ENCODE peak calls at places on chromosomes 4 and X, in nine cellular contexts. R is myocyte; M is glutamatergic neuron; H is stomach; F is HT1080; L is stimulated activated CD4-positive, alpha-beta T cell treated with anti-CD3 and anti-CD28 coated beads, TNF-alpha, amount 100 ng/mL, for 1 hour; K is uterus; B is activated effector memory CD4-positive, alpha-beta T cell treated with anti-CD3 and anti-CD28 coated beads, Interleukin-2, amount 50 U/mL, for 16 hours; O is hepatocyte. U is an unnamed sample.

GRCh38 chrX:24846551-24847170 is 152.9 kb downstream of the POLA1 start:
- DNase-seq in R (peak; percentile 31), M (no peak), H (no peak), F (no peak), L (no peak), K (peak; percentile 22), B (no peak), O (no peak), U (no peak)

GRCh38 chr4:114734581-114734980 is 136.0 kb downstream of the UGT8 start:
- DNase-seq in R (no peak), M (no peak), H (no peak), F (peak; percentile 4), L (no peak), K (no peak), B (no peak), O (no peak), U (peak; percentile 13)

GRCh38 chr4:183130328-183131155 is 31.5 kb downstream of the WWC2 start:
- DNase-seq in R (no peak), M (no peak), H (peak; percentile 61), F (no peak), L (no peak), K (no peak), B (no peak), O (no peak), U (no peak)

GRCh38 chr4:5081441-5081999 is 30.2 kb downstream of the STK32B start:
- DNase-seq in R (no peak), M (no peak), H (no peak), F (no peak), L (no peak), K (no peak), B (no peak), O (no peak), U (no peak)

GRCh38 chr4:5973033-5973432 is 45.2 kb downstream of the C4orf50 start:
- DNase-seq in R (no peak), M (no peak), H (peak; percentile 17), F (no peak), L (no peak), K (no peak), B (peak; percentile 37), O (no peak), U (no peak)

GRCh38 chr4:165631208-165631894 is 241.7 kb upstream of the TLL1 start:
- DNase-seq in R (no peak), M (no peak), H (no peak), F (no peak), L (no peak), K (no peak), B (no peak), O (no peak), U (no peak)

GRCh38 chrX:150100261-150100660 is 162.0 kb upstream of the EOLA2 start:
- DNase-seq in R (peak; percentile 38), M (no peak), H (no peak), F (no peak), L (no peak), K (no peak), B (no peak), O (no peak), U (no peak)

GRCh38 chr4:13920111-13920875 is 292.8 kb upstream of the BOD1L1 start:
- DNase-seq in R (no peak), M (no peak), H (no peak), F (no peak), L (no peak), K (no peak), B (no peak), O (no peak), U (no peak)